ENCODE peak calls at places on chromosome 15, in four cellular contexts. One of them, this sample, is unnamed.

GRCh38 chr15:82543155-82543554 is 2.9 kb upstream of the RPS17 start:
- DNase-seq in IMR-90: peak
- DNase-seq in H1: no peak
- DNase-seq in H9: peak
- DNase-seq in this sample: peak

GRCh38 chr15:100661161-100661560 is 58.8 kb downstream of the ASB7 start:
- DNase-seq in IMR-90: no peak
- DNase-seq in H9: no peak
- DNase-seq in H1: no peak
- DNase-seq in this sample: no peak

GRCh38 chr15:90694987-90695386 is 22.2 kb upstream of the BLM start:
- DNase-seq in H1: no peak
- DNase-seq in IMR-90: no peak
- DNase-seq in H9: no peak
- DNase-seq in this sample: no peak

GRCh38 chr15:34335176-34335575 is 2.4 kb downstream of the SLC12A6 start:
- DNase-seq in H9: no peak
- DNase-seq in H1: no peak
- DNase-seq in IMR-90: no peak
- DNase-seq in this sample: no peak

GRCh38 chr15:67175643-67176071 is 78.8 kb downstream of the AAGAB start:
- DNase-seq in IMR-90: peak
- DNase-seq in H9: no peak
- DNase-seq in H1: no peak
- DNase-seq in this sample: peak

GRCh38 chr15:95277266-95277665 is 1045.9 kb downstream of the MCTP2 start:
- DNase-seq in H9: no peak
- DNase-seq in H1: no peak
- DNase-seq in IMR-90: peak
- DNase-seq in this sample: no peak

GRCh38 chr15:69558138-69558409 is 105.5 kb downstream of the RPLP1 start:
- DNase-seq in H1: no peak
- DNase-seq in IMR-90: no peak
- DNase-seq in H9: no peak
- DNase-seq in this sample: no peak

GRCh38 chr15:96325579-96326331 is 4.7 kb upstream of the NR2F2 start:
- DNase-seq in IMR-90: peak
- DNase-seq in H9: no peak
- DNase-seq in H1: no peak
- DNase-seq in this sample: peak

GRCh38 chr15:68797589-68798377 is 22.9 kb downstream of the ANP32A start:
- DNase-seq in H9: no peak
- DNase-seq in IMR-90: no peak
- DNase-seq in H1: no peak
- DNase-seq in this sample: peak

GRCh38 chr15:49083471-49084284 is 37.4 kb upstream of the SECISBP2L start:
- DNase-seq in IMR-90: peak
- DNase-seq in H9: no peak
- DNase-seq in H1: no peak
- DNase-seq in this sample: no peak

GRCh38 chr15:78241017-78241416 is 6.7 kb upstream of the ACSBG1 start:
- DNase-seq in IMR-90: peak
- DNase-seq in H9: peak
- DNase-seq in H1: peak
- DNase-seq in this sample: peak

GRCh38 chr15:91929509-91929908 is 76.0 kb downstream of the SLCO3A1 start:
- DNase-seq in H1: no peak
- DNase-seq in IMR-90: no peak
- DNase-seq in H9: no peak
- DNase-seq in this sample: no peak

GRCh38 chr15:67762610-67763368 is 62.5 kb upstream of the SKOR1 start:
- DNase-seq in H9: no peak
- DNase-seq in IMR-90: peak
- DNase-seq in H1: no peak
- DNase-seq in this sample: no peak

GRCh38 chr15:70722266-70723123 is 40.9 kb downstream of the UACA start:
- DNase-seq in H9: no peak
- DNase-seq in IMR-90: peak
- DNase-seq in H1: no peak
- DNase-seq in this sample: peak

GRCh38 chr15:39784125-39784524 is 1.5 kb upstream of the FSIP1 start:
- DNase-seq in IMR-90: peak
- DNase-seq in H9: no peak
- DNase-seq in H1: no peak
- DNase-seq in this sample: peak

GRCh38 chr15:52289629-52290081 is 5.9 kb downstream of the MYO5C start:
- DNase-seq in H1: no peak
- DNase-seq in H9: no peak
- DNase-seq in IMR-90: no peak
- DNase-seq in this sample: peak

GRCh38 chr15:63046927-63047760 is 4.6 kb downstream of the TPM1 start:
- DNase-seq in IMR-90: no peak
- DNase-seq in H9: no peak
- DNase-seq in H1: no peak
- DNase-seq in this sample: peak

GRCh38 chr15:62394079-62394478 is 229.0 kb upstream of the C2CD4B start:
- DNase-seq in H9: no peak
- DNase-seq in IMR-90: peak
- DNase-seq in H1: no peak
- DNase-seq in this sample: no peak

GRCh38 chr15:88645171-88646087 is 6.6 kb downstream of the ISG20 start:
- DNase-seq in IMR-90: no peak
- DNase-seq in H1: no peak
- DNase-seq in H9: peak
- DNase-seq in this sample: no peak

GRCh38 chr15:88882745-88883144 is 12.6 kb downstream of the HAPLN3 start:
- DNase-seq in IMR-90: peak
- DNase-seq in H1: no peak
- DNase-seq in H9: no peak
- DNase-seq in this sample: peak

GRCh38 chr15:71127083-71127482 is 11.8 kb downstream of the THSD4 start:
- DNase-seq in H9: no peak
- DNase-seq in H1: no peak
- DNase-seq in IMR-90: no peak
- DNase-seq in this sample: no peak

GRCh38 chr15:75836953-75837321 is 6.3 kb upstream of the UBE2Q2 start:
- DNase-seq in IMR-90: peak
- DNase-seq in H1: no peak
- DNase-seq in H9: no peak
- DNase-seq in this sample: no peak

GRCh38 chr15:61530769-61531168 is 301.7 kb upstream of the RORA start:
- DNase-seq in IMR-90: no peak
- DNase-seq in H1: no peak
- DNase-seq in H9: peak
- DNase-seq in this sample: peak

GRCh38 chr15:40046721-40047412 is 7.9 kb upstream of the SRP14 start:
- DNase-seq in IMR-90: peak
- DNase-seq in H9: no peak
- DNase-seq in H1: no peak
- DNase-seq in this sample: no peak

GRCh38 chr15:91589360-91589759 is 264.1 kb upstream of the SLCO3A1 start:
- DNase-seq in H1: no peak
- DNase-seq in IMR-90: no peak
- DNase-seq in H9: no peak
- DNase-seq in this sample: peak

GRCh38 chr15:85667491-85668424 is 127.0 kb downstream of the KLHL25 start:
- DNase-seq in H1: no peak
- DNase-seq in IMR-90: peak
- DNase-seq in H9: no peak
- DNase-seq in this sample: peak

GRCh38 chr15:34206016-34206415 is 3.9 kb downstream of the KATNBL1 start:
- DNase-seq in H1: no peak
- DNase-seq in H9: no peak
- DNase-seq in IMR-90: peak
- DNase-seq in this sample: no peak

GRCh38 chr15:68730491-68731317 is 90.0 kb downstream of the ANP32A start:
- DNase-seq in H1: peak
- DNase-seq in H9: peak
- DNase-seq in IMR-90: peak
- DNase-seq in this sample: peak

GRCh38 chr15:90482124-90483011 is 47.4 kb upstream of the CRTC3 start:
- DNase-seq in H1: no peak
- DNase-seq in IMR-90: peak
- DNase-seq in H9: peak
- DNase-seq in this sample: peak

GRCh38 chr15:44101944-44102343 is 93.1 kb downstream of the FRMD5 start:
- DNase-seq in IMR-90: peak
- DNase-seq in H9: no peak
- DNase-seq in H1: no peak
- DNase-seq in this sample: peak

GRCh38 chr15:55226127-55226526 is 29.4 kb upstream of the RSL24D1 start:
- DNase-seq in H9: no peak
- DNase-seq in IMR-90: no peak
- DNase-seq in H1: no peak
- DNase-seq in this sample: peak

GRCh38 chr15:58334803-58335202 is 97.0 kb upstream of the LIPC start:
- DNase-seq in H1: no peak
- DNase-seq in IMR-90: no peak
- DNase-seq in H9: no peak
- DNase-seq in this sample: no peak

GRCh38 chr15:61157933-61158332 is 71.2 kb downstream of the RORA start:
- DNase-seq in H1: no peak
- DNase-seq in H9: no peak
- DNase-seq in IMR-90: no peak
- DNase-seq in this sample: no peak

GRCh38 chr15:48331796-48332641 is 790 bp downstream of the DUT start:
- DNase-seq in IMR-90: peak
- DNase-seq in H1: peak
- DNase-seq in H9: peak
- DNase-seq in this sample: peak

GRCh38 chr15:53962646-53963561 is 15.3 kb upstream of the UNC13C start:
- DNase-seq in H9: peak
- DNase-seq in H1: no peak
- DNase-seq in IMR-90: no peak
- DNase-seq in this sample: peak

GRCh38 chr15:51726302-51727073 is 11.0 kb downstream of the LYSMD2 start:
- DNase-seq in H1: peak
- DNase-seq in H9: peak
- DNase-seq in IMR-90: peak
- DNase-seq in this sample: peak

GRCh38 chr15:82312611-82313349 is 36.5 kb downstream of the GOLGA6L10 start:
- DNase-seq in H9: peak
- DNase-seq in IMR-90: peak
- DNase-seq in H1: no peak
- DNase-seq in this sample: no peak

GRCh38 chr15:62474771-62475124 is 309.7 kb upstream of the C2CD4B start:
- DNase-seq in H1: no peak
- DNase-seq in IMR-90: peak
- DNase-seq in H9: no peak
- DNase-seq in this sample: peak

DNA sequence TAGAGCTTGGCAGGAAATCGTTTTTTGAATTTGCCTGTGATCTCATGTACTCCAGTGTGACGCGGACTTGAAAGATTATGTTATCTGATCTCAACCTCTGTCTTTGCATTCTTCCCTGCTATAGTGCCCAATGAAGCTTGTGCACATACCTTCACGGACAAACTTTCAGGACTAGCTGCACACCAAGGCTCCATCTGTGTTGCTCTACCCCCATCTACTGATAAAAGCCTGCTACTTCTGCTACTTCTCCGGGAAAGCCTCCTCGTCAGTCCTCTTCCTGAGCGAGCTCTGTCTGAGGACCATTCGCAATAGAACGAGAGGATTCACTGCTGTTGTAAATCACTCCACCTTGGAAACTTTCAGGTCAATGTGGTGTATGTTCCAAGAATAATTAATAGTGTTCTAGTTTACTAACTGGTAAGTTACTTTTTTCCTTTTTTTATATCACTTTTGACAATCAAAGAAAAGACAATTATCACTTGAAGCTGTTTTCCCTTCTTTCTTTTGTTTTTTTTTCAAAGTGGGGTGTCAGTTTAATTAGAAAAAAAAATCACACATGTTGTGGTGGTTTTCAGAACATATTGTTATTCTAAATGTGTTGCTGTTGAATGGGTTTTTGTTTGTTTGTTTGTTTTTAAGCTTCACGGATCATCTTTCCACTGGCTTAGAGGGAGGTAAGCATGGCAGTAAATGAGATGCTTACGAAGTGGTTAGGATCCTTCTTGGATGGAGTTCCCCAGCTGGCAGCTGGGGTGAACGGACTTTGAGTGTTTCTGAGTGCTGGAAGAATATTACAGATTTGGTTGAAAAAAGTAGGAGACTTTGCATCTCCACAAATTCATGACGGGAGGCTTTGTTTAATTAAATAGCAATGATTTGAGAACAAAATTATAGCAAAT is 217.7 kb downstream of the ARRDC4 start:
- DNase-seq in IMR-90: peak
- DNase-seq in H9: peak
- DNase-seq in H1: no peak
- DNase-seq in this sample: peak
- H4K5ac ChIP-seq in IMR-90: no peak
- H4K5ac ChIP-seq in H9: no peak
- H4K5ac ChIP-seq in H1: no peak
- H4K5ac ChIP-seq in this sample: no peak

GRCh38 chr15:56919708-56920637 is 1.5 kb downstream of the TCF12 start:
- DNase-seq in H9: peak
- DNase-seq in H1: no peak
- DNase-seq in IMR-90: peak
- DNase-seq in this sample: peak
- H2BK120ac ChIP-seq in H9: no peak
- H2BK120ac ChIP-seq in H1: no peak
- H2BK120ac ChIP-seq in IMR-90: peak
- H2BK120ac ChIP-seq in this sample: no peak

DNA sequence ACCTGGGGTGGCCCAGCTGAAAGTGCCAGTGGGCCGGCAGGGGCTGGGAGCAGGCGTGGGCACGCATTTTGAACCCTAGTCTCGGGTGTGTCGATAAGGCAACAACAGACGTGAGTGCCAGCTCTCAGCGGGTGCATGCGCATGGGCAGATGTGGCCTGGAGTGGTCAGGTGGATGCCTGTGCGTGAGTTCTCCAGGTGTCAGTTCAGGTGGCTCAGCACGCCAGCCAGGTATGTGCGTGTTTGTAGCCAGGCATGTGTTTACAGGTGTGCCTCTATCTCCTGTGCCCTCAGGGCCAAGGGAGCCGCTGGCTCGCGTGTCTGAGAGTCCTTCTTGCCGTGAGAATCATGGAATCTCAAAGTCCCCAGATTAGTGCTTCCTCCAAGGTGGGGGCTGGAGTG is 14.8 kb downstream of the CYP1A2 start:
- DNase-seq in H1: no peak
- DNase-seq in H9: no peak
- DNase-seq in IMR-90: no peak
- DNase-seq in this sample: no peak
- H3K23ac ChIP-seq in H1: no peak
- H3K23ac ChIP-seq in H9: no peak
- H3K23ac ChIP-seq in IMR-90: no peak
- H3K23ac ChIP-seq in this sample: no peak

GRCh38 chr15:42137461-42138261 is 18.8 kb downstream of the PLA2G4F start:
- DNase-seq in H9: peak
- DNase-seq in IMR-90: peak
- DNase-seq in H1: no peak
- DNase-seq in this sample: peak
- H4K5ac ChIP-seq in H9: no peak
- H4K5ac ChIP-seq in IMR-90: no peak
- H4K5ac ChIP-seq in H1: no peak
- H4K5ac ChIP-seq in this sample: no peak

This sample was measured in mesendoderm.